ENCODE peak calls at places on chromosome 21, in nine cellular contexts. One of them, this sample, is unnamed.

GRCh38 chr21:43210454-43211084 is 41.8 kb downstream of the CRYAA start:
- DNase-seq in CD4-positive, alpha-beta T cell: no peak
- DNase-seq in fibroblast of villous mesenchyme: no peak
- DNase-seq in Calu3: no peak
- DNase-seq in esophagus squamous epithelium: no peak
- DNase-seq in foreskin fibroblast: no peak
- DNase-seq in HFFc6: no peak
- DNase-seq in fibroblast of pulmonary artery: no peak
- DNase-seq in HFF-Myc: no peak
- DNase-seq in this sample: no peak

GRCh38 chr21:43370091-43370658 is 56.8 kb downstream of the SIK1 start:
- DNase-seq in CD4-positive, alpha-beta T cell: no peak
- DNase-seq in fibroblast of villous mesenchyme: peak
- DNase-seq in Calu3: no peak
- DNase-seq in esophagus squamous epithelium: no peak
- DNase-seq in foreskin fibroblast: peak
- DNase-seq in HFFc6: peak
- DNase-seq in fibroblast of pulmonary artery: no peak
- DNase-seq in HFF-Myc: no peak
- DNase-seq in this sample: no peak

GRCh38 chr21:44582055-44582454 is 1.7 kb upstream of the KRTAP10-5 start:
- DNase-seq in CD4-positive, alpha-beta T cell: no peak
- DNase-seq in fibroblast of villous mesenchyme: no peak
- DNase-seq in Calu3: no peak
- DNase-seq in esophagus squamous epithelium: no peak
- DNase-seq in foreskin fibroblast: no peak
- DNase-seq in HFFc6: no peak
- DNase-seq in fibroblast of pulmonary artery: no peak
- DNase-seq in HFF-Myc: no peak
- DNase-seq in this sample: no peak

GRCh38 chr21:43361493-43362296 is 65.2 kb downstream of the SIK1 start:
- DNase-seq in CD4-positive, alpha-beta T cell: peak
- DNase-seq in fibroblast of villous mesenchyme: peak
- DNase-seq in Calu3: no peak
- DNase-seq in esophagus squamous epithelium: no peak
- DNase-seq in foreskin fibroblast: peak
- DNase-seq in HFFc6: peak
- DNase-seq in fibroblast of pulmonary artery: no peak
- DNase-seq in HFF-Myc: peak
- DNase-seq in this sample: peak

GRCh38 chr21:22806278-22806677 is 1808.1 kb downstream of the NCAM2 start:
- DNase-seq in CD4-positive, alpha-beta T cell: no peak
- DNase-seq in fibroblast of villous mesenchyme: no peak
- DNase-seq in Calu3: no peak
- DNase-seq in esophagus squamous epithelium: no peak
- DNase-seq in foreskin fibroblast: no peak
- DNase-seq in HFFc6: no peak
- DNase-seq in fibroblast of pulmonary artery: no peak
- DNase-seq in HFF-Myc: no peak
- DNase-seq in this sample: no peak

GRCh38 chr21:25925064-25925463 is 190.3 kb downstream of the GABPA start:
- DNase-seq in CD4-positive, alpha-beta T cell: no peak
- DNase-seq in fibroblast of villous mesenchyme: no peak
- DNase-seq in Calu3: no peak
- DNase-seq in esophagus squamous epithelium: no peak
- DNase-seq in foreskin fibroblast: no peak
- DNase-seq in HFFc6: no peak
- DNase-seq in fibroblast of pulmonary artery: no peak
- DNase-seq in HFF-Myc: no peak
- DNase-seq in this sample: no peak

GRCh38 chr21:27034796-27035195 is 67.9 kb upstream of the ADAMTS5 start:
- DNase-seq in CD4-positive, alpha-beta T cell: no peak
- DNase-seq in fibroblast of villous mesenchyme: no peak
- DNase-seq in Calu3: no peak
- DNase-seq in esophagus squamous epithelium: no peak
- DNase-seq in foreskin fibroblast: no peak
- DNase-seq in HFFc6: no peak
- DNase-seq in fibroblast of pulmonary artery: no peak
- DNase-seq in HFF-Myc: no peak
- DNase-seq in this sample: no peak

GRCh38 chr21:32143222-32143939 is 135.5 kb downstream of the MIS18A start:
- DNase-seq in CD4-positive, alpha-beta T cell: no peak
- DNase-seq in fibroblast of villous mesenchyme: peak
- DNase-seq in Calu3: no peak
- DNase-seq in esophagus squamous epithelium: no peak
- DNase-seq in foreskin fibroblast: peak
- DNase-seq in HFFc6: no peak
- DNase-seq in fibroblast of pulmonary artery: no peak
- DNase-seq in HFF-Myc: peak
- DNase-seq in this sample: no peak

GRCh38 chr21:33896691-33897090 is 18.9 kb downstream of the ATP5PO start:
- DNase-seq in CD4-positive, alpha-beta T cell: no peak
- DNase-seq in fibroblast of villous mesenchyme: no peak
- DNase-seq in Calu3: no peak
- DNase-seq in esophagus squamous epithelium: no peak
- DNase-seq in foreskin fibroblast: no peak
- DNase-seq in HFFc6: no peak
- DNase-seq in fibroblast of pulmonary artery: no peak
- DNase-seq in HFF-Myc: no peak
- DNase-seq in this sample: no peak

GRCh38 chr21:33895356-33895755 is 20.2 kb downstream of the ATP5PO start:
- DNase-seq in CD4-positive, alpha-beta T cell: no peak
- DNase-seq in fibroblast of villous mesenchyme: no peak
- DNase-seq in Calu3: no peak
- DNase-seq in esophagus squamous epithelium: no peak
- DNase-seq in foreskin fibroblast: no peak
- DNase-seq in HFFc6: no peak
- DNase-seq in fibroblast of pulmonary artery: no peak
- DNase-seq in HFF-Myc: no peak
- DNase-seq in this sample: no peak

GRCh38 chr21:33893917-33894316 is 21.7 kb downstream of the ATP5PO start:
- DNase-seq in CD4-positive, alpha-beta T cell: no peak
- DNase-seq in fibroblast of villous mesenchyme: no peak
- DNase-seq in Calu3: no peak
- DNase-seq in esophagus squamous epithelium: no peak
- DNase-seq in foreskin fibroblast: no peak
- DNase-seq in HFFc6: no peak
- DNase-seq in fibroblast of pulmonary artery: no peak
- DNase-seq in HFF-Myc: no peak
- DNase-seq in this sample: no peak

GRCh38 chr21:33892853-33893252 is 22.8 kb downstream of the ATP5PO start:
- DNase-seq in CD4-positive, alpha-beta T cell: no peak
- DNase-seq in fibroblast of villous mesenchyme: no peak
- DNase-seq in Calu3: peak
- DNase-seq in esophagus squamous epithelium: no peak
- DNase-seq in foreskin fibroblast: no peak
- DNase-seq in HFFc6: no peak
- DNase-seq in fibroblast of pulmonary artery: no peak
- DNase-seq in HFF-Myc: no peak
- DNase-seq in this sample: no peak

DNA sequence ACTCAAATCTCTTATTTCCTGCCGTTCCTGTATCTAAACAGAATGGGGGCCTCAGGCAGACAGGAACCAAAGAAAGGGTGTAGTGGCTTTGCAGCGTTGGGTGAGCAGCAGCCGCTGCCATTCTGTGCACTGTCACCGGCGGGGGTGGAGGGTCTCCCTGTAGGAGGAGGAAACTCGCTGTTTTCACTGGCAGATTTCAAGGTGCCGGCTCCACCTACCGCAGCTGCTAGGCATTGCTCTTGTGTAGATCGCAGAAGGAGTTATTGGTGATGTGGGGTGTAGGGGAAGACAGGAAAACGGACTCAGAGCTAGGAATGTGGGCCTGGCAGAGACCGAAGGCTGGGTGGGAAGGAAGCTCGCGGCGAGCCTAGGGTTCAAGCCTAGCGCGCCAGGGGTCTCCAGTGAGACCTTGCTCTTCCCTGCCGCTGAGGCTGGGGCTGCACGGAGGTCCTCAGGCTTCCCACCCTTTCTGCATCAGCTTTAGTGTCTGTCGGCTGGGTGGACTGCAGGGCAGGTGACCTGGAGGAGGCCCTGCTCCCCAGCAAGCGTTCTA is 20.8 kb downstream of the ATP5PO start:
- DNase-seq in CD4-positive, alpha-beta T cell: peak
- DNase-seq in fibroblast of villous mesenchyme: peak
- DNase-seq in Calu3: peak
- DNase-seq in esophagus squamous epithelium: no peak
- DNase-seq in foreskin fibroblast: peak
- DNase-seq in HFFc6: peak
- DNase-seq in fibroblast of pulmonary artery: peak
- DNase-seq in HFF-Myc: peak
- DNase-seq in this sample: peak
- TF ChIP-seq CTCF in CD4-positive, alpha-beta T cell: peak
- TF ChIP-seq CTCF in fibroblast of villous mesenchyme: peak
- TF ChIP-seq CTCF in Calu3: peak
- TF ChIP-seq CTCF in esophagus squamous epithelium: peak
- TF ChIP-seq CTCF in foreskin fibroblast: peak
- TF ChIP-seq CTCF in HFFc6: peak
- TF ChIP-seq CTCF in fibroblast of pulmonary artery: peak
- TF ChIP-seq CTCF in HFF-Myc: peak
- TF ChIP-seq CTCF in this sample: peak

GRCh38 chr21:35886887-35887286 is 173.4 kb downstream of the SETD4 start:
- DNase-seq in CD4-positive, alpha-beta T cell: no peak
- DNase-seq in fibroblast of villous mesenchyme: no peak
- DNase-seq in Calu3: no peak
- DNase-seq in esophagus squamous epithelium: no peak
- DNase-seq in foreskin fibroblast: no peak
- DNase-seq in HFFc6: no peak
- DNase-seq in fibroblast of pulmonary artery: no peak
- DNase-seq in HFF-Myc: no peak
- DNase-seq in this sample: no peak

GRCh38 chr21:35882791-35883240 is 177.5 kb downstream of the SETD4 start:
- DNase-seq in CD4-positive, alpha-beta T cell: no peak
- DNase-seq in fibroblast of villous mesenchyme: no peak
- DNase-seq in Calu3: no peak
- DNase-seq in esophagus squamous epithelium: no peak
- DNase-seq in foreskin fibroblast: peak
- DNase-seq in HFFc6: peak
- DNase-seq in fibroblast of pulmonary artery: peak
- DNase-seq in HFF-Myc: peak
- DNase-seq in this sample: no peak

GRCh38 chr21:35885942-35886541 is 174.3 kb downstream of the SETD4 start:
- DNase-seq in CD4-positive, alpha-beta T cell: no peak
- DNase-seq in fibroblast of villous mesenchyme: no peak
- DNase-seq in Calu3: no peak
- DNase-seq in esophagus squamous epithelium: no peak
- DNase-seq in foreskin fibroblast: no peak
- DNase-seq in HFFc6: no peak
- DNase-seq in fibroblast of pulmonary artery: no peak
- DNase-seq in HFF-Myc: no peak
- DNase-seq in this sample: no peak
- TF ChIP-seq CTCF in CD4-positive, alpha-beta T cell: no peak
- TF ChIP-seq CTCF in fibroblast of villous mesenchyme: no peak
- TF ChIP-seq CTCF in Calu3: no peak
- TF ChIP-seq CTCF in esophagus squamous epithelium: no peak
- TF ChIP-seq CTCF in foreskin fibroblast: no peak
- TF ChIP-seq CTCF in HFFc6: no peak
- TF ChIP-seq CTCF in fibroblast of pulmonary artery: no peak
- TF ChIP-seq CTCF in HFF-Myc: no peak
- TF ChIP-seq CTCF in this sample: no peak

DNA sequence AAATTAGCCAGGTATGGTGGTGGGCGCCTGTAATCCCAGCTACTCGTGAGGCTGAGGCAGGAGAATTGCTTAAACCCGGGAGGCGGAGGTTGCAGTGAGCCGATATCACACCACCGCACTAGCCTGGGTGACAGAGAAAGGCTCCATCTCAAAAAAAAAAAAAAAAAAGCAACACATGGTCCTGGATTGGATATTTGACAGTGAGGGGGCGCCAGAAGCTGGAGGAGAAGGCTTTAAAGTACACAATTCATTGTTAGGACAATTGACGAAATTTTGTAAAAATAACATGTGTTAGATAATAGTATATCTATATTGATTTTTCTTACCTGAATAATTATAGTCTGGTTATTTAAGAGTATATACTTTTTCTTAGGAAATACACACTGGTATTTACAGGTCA is 50.2 kb upstream of the USP25 start:
- DNase-seq in CD4-positive, alpha-beta T cell: no peak
- DNase-seq in fibroblast of villous mesenchyme: no peak
- DNase-seq in Calu3: no peak
- DNase-seq in esophagus squamous epithelium: no peak
- DNase-seq in foreskin fibroblast: no peak
- DNase-seq in HFFc6: no peak
- DNase-seq in fibroblast of pulmonary artery: no peak
- DNase-seq in HFF-Myc: no peak
- DNase-seq in this sample: no peak
- TF ChIP-seq CTCF in CD4-positive, alpha-beta T cell: no peak
- TF ChIP-seq CTCF in fibroblast of villous mesenchyme: no peak
- TF ChIP-seq CTCF in Calu3: no peak
- TF ChIP-seq CTCF in esophagus squamous epithelium: no peak
- TF ChIP-seq CTCF in foreskin fibroblast: no peak
- TF ChIP-seq CTCF in HFFc6: no peak
- TF ChIP-seq CTCF in fibroblast of pulmonary artery: no peak
- TF ChIP-seq CTCF in HFF-Myc: no peak
- TF ChIP-seq CTCF in this sample: no peak

GRCh38 chr21:33414068-33414467 is 10.9 kb downstream of the IFNGR2 start:
- DNase-seq in CD4-positive, alpha-beta T cell: no peak
- DNase-seq in fibroblast of villous mesenchyme: no peak
- DNase-seq in Calu3: no peak
- DNase-seq in esophagus squamous epithelium: no peak
- DNase-seq in foreskin fibroblast: no peak
- DNase-seq in HFFc6: no peak
- DNase-seq in fibroblast of pulmonary artery: no peak
- DNase-seq in HFF-Myc: no peak
- DNase-seq in this sample: no peak

GRCh38 chr21:33414926-33415325 is 11.7 kb downstream of the IFNGR2 start:
- DNase-seq in CD4-positive, alpha-beta T cell: no peak
- DNase-seq in fibroblast of villous mesenchyme: peak
- DNase-seq in Calu3: no peak
- DNase-seq in esophagus squamous epithelium: no peak
- DNase-seq in foreskin fibroblast: no peak
- DNase-seq in HFFc6: no peak
- DNase-seq in fibroblast of pulmonary artery: no peak
- DNase-seq in HFF-Myc: no peak
- DNase-seq in this sample: no peak

GRCh38 chr21:33412832-33413519 is 9.8 kb downstream of the IFNGR2 start:
- DNase-seq in CD4-positive, alpha-beta T cell: no peak
- DNase-seq in fibroblast of villous mesenchyme: no peak
- DNase-seq in Calu3: peak
- DNase-seq in esophagus squamous epithelium: no peak
- DNase-seq in foreskin fibroblast: no peak
- DNase-seq in HFFc6: no peak
- DNase-seq in fibroblast of pulmonary artery: no peak
- DNase-seq in HFF-Myc: no peak
- DNase-seq in this sample: no peak

GRCh38 chr21:33406493-33406892 is 3.3 kb downstream of the IFNGR2 start:
- DNase-seq in CD4-positive, alpha-beta T cell: no peak
- DNase-seq in fibroblast of villous mesenchyme: no peak
- DNase-seq in Calu3: no peak
- DNase-seq in esophagus squamous epithelium: no peak
- DNase-seq in foreskin fibroblast: no peak
- DNase-seq in HFFc6: no peak
- DNase-seq in fibroblast of pulmonary artery: no peak
- DNase-seq in HFF-Myc: no peak
- DNase-seq in this sample: no peak

DNA sequence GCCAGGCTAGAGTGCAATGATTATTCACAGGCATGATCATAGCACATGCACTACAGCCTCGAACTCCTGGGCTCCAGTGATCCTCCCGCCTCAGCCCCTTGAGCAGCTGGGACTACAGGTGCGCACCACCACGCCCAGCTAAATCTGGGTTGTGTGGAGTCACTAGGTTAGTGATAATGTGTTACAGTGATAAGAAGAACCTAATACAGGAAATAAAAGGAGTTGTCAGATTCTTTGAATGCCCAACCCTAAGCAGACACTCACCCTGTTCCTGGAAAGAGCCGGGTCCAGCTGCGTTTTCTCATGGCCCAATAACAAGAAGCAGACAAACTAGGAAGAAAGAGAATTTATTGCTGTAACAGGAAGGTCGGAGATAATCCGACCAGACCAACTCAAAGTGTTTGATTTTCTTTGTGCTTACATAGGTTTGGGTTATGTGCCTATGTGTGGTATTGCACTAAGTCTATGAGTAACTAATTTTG is 8.8 kb downstream of the IFNGR2 start:
- DNase-seq in CD4-positive, alpha-beta T cell: no peak
- DNase-seq in fibroblast of villous mesenchyme: peak
- DNase-seq in Calu3: peak
- DNase-seq in esophagus squamous epithelium: no peak
- DNase-seq in foreskin fibroblast: no peak
- DNase-seq in HFFc6: no peak
- DNase-seq in fibroblast of pulmonary artery: peak
- DNase-seq in HFF-Myc: no peak
- DNase-seq in this sample: no peak
- TF ChIP-seq CTCF in CD4-positive, alpha-beta T cell: no peak
- TF ChIP-seq CTCF in fibroblast of villous mesenchyme: no peak
- TF ChIP-seq CTCF in Calu3: no peak
- TF ChIP-seq CTCF in esophagus squamous epithelium: no peak
- TF ChIP-seq CTCF in foreskin fibroblast: no peak
- TF ChIP-seq CTCF in HFFc6: no peak
- TF ChIP-seq CTCF in fibroblast of pulmonary artery: no peak
- TF ChIP-seq CTCF in HFF-Myc: no peak
- TF ChIP-seq CTCF in this sample: no peak

This sample was measured in keratinocyte.